ENCODE peak calls at places on chromosomes 2 and 18, in nine cellular contexts. S is CD4-positive, CD25-positive, alpha-beta regulatory T cell; P is heart right ventricle; F is stomach; A is CD8-positive, alpha-beta memory T cell; R is psoas muscle; C is hepatocyte; O is CD8-positive, alpha-beta T cell; X is colonic mucosa. T is an unnamed sample.

GRCh38 chr18:24089626-24090337 is 49.1 kb upstream of the CABYR start:
- DNase-seq in S (no peak), P (no peak), F (no peak), A (no peak), R (no peak), C (no peak), O (no peak), X (no peak), T (no peak)

GRCh38 chr2:232889876-232890401 is 19.9 kb downstream of the SNORC start:
- DNase-seq in S (no peak), P (no peak), F (peak), A (no peak), R (no peak), C (peak), O (no peak), X (no peak), T (no peak)

GRCh38 chr2:212001280-212001679 is 537.3 kb downstream of the ERBB4 start:
- DNase-seq in S (no peak), P (no peak), F (no peak), A (no peak), R (no peak), C (no peak), O (no peak), X (no peak), T (no peak)

GRCh38 chr2:135245055-135245454 is 193.0 kb downstream of the RAB3GAP1 start:
- DNase-seq in S (peak), P (no peak), F (no peak), A (no peak), R (no peak), C (no peak), O (no peak), X (no peak), T (no peak)

GRCh38 chr18:50410008-50410407 is 35.2 kb downstream of the SKA1 start:
- DNase-seq in S (no peak), P (no peak), F (no peak), A (no peak), R (no peak), C (no peak), O (no peak), X (no peak), T (no peak)

GRCh38 chr2:71530246-71530986 is 77.1 kb downstream of the DYSF start:
- DNase-seq in S (peak), P (no peak), F (no peak), A (no peak), R (no peak), C (peak), O (no peak), X (no peak), T (no peak)

GRCh38 chr2:130246430-130246829 is 48.2 kb upstream of the TUBA3E start:
- DNase-seq in S (no peak), P (no peak), F (no peak), A (no peak), R (no peak), C (no peak), O (no peak), X (no peak), T (no peak)

GRCh38 chr2:107278672-107279071 is 392.7 kb upstream of the ST6GAL2 start:
- DNase-seq in S (no peak), P (no peak), F (no peak), A (no peak), R (no peak), C (no peak), O (no peak), X (no peak), T (no peak)

GRCh38 chr2:103656558-103656957 is 894.7 kb downstream of the TMEM182 start:
- DNase-seq in S (no peak), P (no peak), F (no peak), A (no peak), R (no peak), C (peak), O (no peak), X (no peak), T (no peak)

GRCh38 chr2:7953184-7953583 is 728.7 kb upstream of the ID2 start:
- DNase-seq in S (no peak), P (no peak), F (no peak), A (no peak), R (no peak), C (no peak), O (no peak), X (no peak), T (no peak)

GRCh38 chr2:42297322-42297936 is 63.6 kb downstream of the COX7A2L start:
- DNase-seq in S (peak), P (no peak), F (no peak), A (no peak), R (no peak), C (no peak), O (no peak), X (no peak), T (no peak)

GRCh38 chr2:20988906-20989305 is 55.0 kb downstream of the APOB start:
- DNase-seq in S (no peak), P (no peak), F (no peak), A (no peak), R (no peak), C (no peak), O (no peak), X (no peak), T (no peak)

GRCh38 chr2:205660521-205661124 is 21.7 kb upstream of the NRP2 start:
- DNase-seq in S (peak), P (no peak), F (no peak), A (no peak), R (no peak), C (no peak), O (no peak), X (no peak), T (no peak)

GRCh38 chr2:102872388-102872787 is 110.6 kb downstream of the TMEM182 start:
- DNase-seq in S (no peak), P (no peak), F (no peak), A (no peak), R (no peak), C (no peak), O (no peak), X (no peak), T (no peak)

GRCh38 chr2:106812377-106812776 is 73.6 kb downstream of the ST6GAL2 start:
- DNase-seq in S (no peak), P (no peak), F (no peak), A (no peak), R (no peak), C (peak), O (no peak), X (no peak), T (no peak)

GRCh38 chr18:34866739-34867138 is 156.6 kb downstream of the DTNA start:
- DNase-seq in S (peak), P (no peak), F (no peak), A (no peak), R (no peak), C (peak), O (no peak), X (no peak), T (no peak)

GRCh38 chr2:188965554-188965953 is 8.6 kb upstream of the COL3A1 start:
- DNase-seq in S (no peak), P (no peak), F (no peak), A (no peak), R (no peak), C (no peak), O (no peak), X (no peak), T (no peak)

GRCh38 chr2:27369471-27370025 is 590 bp downstream of the EIF2B4 start:
- DNase-seq in S (no peak), P (no peak), F (peak), A (no peak), R (no peak), C (no peak), O (no peak), X (peak), T (no peak)

GRCh38 chr2:151882786-151883445 is 54.7 kb upstream of the ARL5A start:
- DNase-seq in S (no peak), P (no peak), F (no peak), A (no peak), R (no peak), C (no peak), O (no peak), X (no peak), T (no peak)

GRCh38 chr2:130759906-130760753 is 4.8 kb downstream of the AMER3 start:
- DNase-seq in S (no peak), P (no peak), F (no peak), A (no peak), R (no peak), C (no peak), O (no peak), X (no peak), T (no peak)

GRCh38 chr2:170843656-170844055 is 27.0 kb downstream of the GAD1 start:
- DNase-seq in S (peak), P (no peak), F (no peak), A (no peak), R (no peak), C (no peak), O (no peak), X (no peak), T (no peak)

GRCh38 chr2:181300600-181301291 is 156.4 kb upstream of the ITGA4 start:
- DNase-seq in S (peak), P (no peak), F (no peak), A (peak), R (no peak), C (no peak), O (no peak), X (no peak), T (no peak)

GRCh38 chr2:235087812-235088607 is 136.2 kb downstream of the SH3BP4 start:
- DNase-seq in S (no peak), P (peak), F (peak), A (no peak), R (peak), C (peak), O (no peak), X (no peak), T (no peak)

GRCh38 chr2:28824207-28824606 is 13.6 kb downstream of the SPDYA start:
- DNase-seq in S (no peak), P (no peak), F (no peak), A (no peak), R (no peak), C (no peak), O (no peak), X (no peak), T (no peak)
- H3K27ac ChIP-seq in S (no peak), P (no peak), F (no peak), A (no peak), R (no peak), C (no peak), O (no peak), X (no peak), T (no peak)

GRCh38 chr2:160062283-160063005 is at the start of gene PLA2R1:
- DNase-seq in S (no peak), P (peak), F (peak), A (no peak), R (peak), C (peak), O (no peak), X (peak), T (peak)

GRCh38 chr2:160064916-160065315 is 2.5 kb upstream of the PLA2R1 start:
- DNase-seq in S (no peak), P (no peak), F (no peak), A (no peak), R (no peak), C (no peak), O (no peak), X (no peak), T (no peak)

GRCh38 chr2:160061533-160062282 is 707 bp downstream of the PLA2R1 start:
- DNase-seq in S (no peak), P (peak), F (no peak), A (no peak), R (peak), C (peak), O (no peak), X (peak), T (no peak)

GRCh38 chr2:160063895-160064577 is 1.6 kb upstream of the PLA2R1 start:
- DNase-seq in S (no peak), P (no peak), F (no peak), A (no peak), R (no peak), C (no peak), O (no peak), X (no peak), T (peak)

DNA sequence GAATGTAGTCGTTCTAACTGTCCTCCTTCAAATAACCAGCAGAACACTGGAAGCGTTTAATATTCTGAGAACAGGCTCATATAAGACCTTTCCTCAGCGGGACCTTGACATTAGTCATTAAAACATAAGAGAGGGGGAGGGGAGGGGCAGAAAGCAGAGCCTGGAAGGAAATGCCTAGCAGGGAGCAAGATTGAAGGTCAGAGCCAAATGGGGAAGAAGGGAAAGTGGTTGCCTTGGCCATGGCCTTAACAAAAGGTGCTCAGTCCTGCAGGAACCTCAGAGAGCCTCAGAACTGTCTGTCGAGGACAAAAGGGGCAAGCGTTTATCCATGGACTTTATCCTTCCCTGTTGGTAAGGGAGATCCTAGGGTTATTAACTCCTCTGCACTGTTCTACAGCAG is 851 bp upstream of the PLA2R1 start:
- DNase-seq in S (no peak), P (no peak), F (no peak), A (no peak), R (no peak), C (peak), O (no peak), X (no peak), T (no peak)
- H3K4me3 ChIP-seq in S (no peak), P (no peak), F (no peak), A (no peak), R (peak), C (no peak), O (no peak), X (no peak), T (no peak)

DNA sequence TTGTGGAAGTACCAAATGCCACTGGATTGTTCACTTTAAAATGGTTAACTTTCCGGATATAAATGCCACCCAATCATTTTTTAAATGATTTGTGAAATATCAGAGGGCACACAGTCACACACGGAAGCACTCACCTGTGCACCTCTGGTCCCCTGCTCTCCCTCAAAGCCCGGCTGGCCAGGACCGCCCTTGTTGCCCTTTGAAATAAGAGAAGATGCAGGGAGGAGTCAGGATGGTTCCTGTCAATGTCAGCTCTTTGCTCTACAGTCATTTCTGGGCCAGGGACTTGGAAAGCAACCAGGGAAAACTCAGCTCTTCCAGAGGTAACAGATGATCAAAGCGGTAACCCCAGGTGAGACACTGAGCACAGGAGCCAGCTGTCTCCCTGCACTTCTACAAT is 60.8 kb downstream of the COL6A3 start:
- DNase-seq in S (no peak), P (no peak), F (no peak), A (no peak), R (no peak), C (no peak), O (no peak), X (no peak), T (no peak)
- H3K27ac ChIP-seq in S (no peak), P (no peak), F (peak), A (no peak), R (no peak), C (no peak), O (no peak), X (no peak), T (no peak)

GRCh38 chr2:110978148-110978547 is 142.6 kb upstream of the BCL2L11 start:
- DNase-seq in S (no peak), P (no peak), F (no peak), A (no peak), R (no peak), C (no peak), O (no peak), X (no peak), T (no peak)
- H3K4me3 ChIP-seq in S (no peak), P (no peak), F (no peak), A (no peak), R (no peak), C (no peak), O (no peak), X (no peak), T (no peak)

GRCh38 chr18:62587689-62588088 is 64.9 kb downstream of the ZCCHC2 start:
- DNase-seq in S (no peak), P (no peak), F (no peak), A (no peak), R (no peak), C (no peak), O (no peak), X (no peak), T (no peak)

GRCh38 chr18:62586781-62587487 is 64.1 kb downstream of the ZCCHC2 start:
- DNase-seq in S (no peak), P (no peak), F (no peak), A (no peak), R (no peak), C (no peak), O (no peak), X (no peak), T (peak)

GRCh38 chr18:62586148-62586774 is 63.4 kb downstream of the ZCCHC2 start:
- DNase-seq in S (peak), P (peak), F (peak), A (peak), R (peak), C (peak), O (no peak), X (peak), T (peak)

GRCh38 chr18:62585274-62586147 is 62.7 kb downstream of the ZCCHC2 start:
- DNase-seq in S (peak), P (no peak), F (no peak), A (no peak), R (no peak), C (no peak), O (no peak), X (no peak), T (no peak)

GRCh38 chr18:62584241-62585120 is 61.7 kb downstream of the ZCCHC2 start:
- DNase-seq in S (peak), P (peak), F (peak), A (peak), R (peak), C (peak), O (peak), X (peak), T (peak)
- H3K27ac ChIP-seq in S (no peak), P (peak), F (peak), A (no peak), R (peak), C (no peak), O (no peak), X (no peak), T (peak)

DNA sequence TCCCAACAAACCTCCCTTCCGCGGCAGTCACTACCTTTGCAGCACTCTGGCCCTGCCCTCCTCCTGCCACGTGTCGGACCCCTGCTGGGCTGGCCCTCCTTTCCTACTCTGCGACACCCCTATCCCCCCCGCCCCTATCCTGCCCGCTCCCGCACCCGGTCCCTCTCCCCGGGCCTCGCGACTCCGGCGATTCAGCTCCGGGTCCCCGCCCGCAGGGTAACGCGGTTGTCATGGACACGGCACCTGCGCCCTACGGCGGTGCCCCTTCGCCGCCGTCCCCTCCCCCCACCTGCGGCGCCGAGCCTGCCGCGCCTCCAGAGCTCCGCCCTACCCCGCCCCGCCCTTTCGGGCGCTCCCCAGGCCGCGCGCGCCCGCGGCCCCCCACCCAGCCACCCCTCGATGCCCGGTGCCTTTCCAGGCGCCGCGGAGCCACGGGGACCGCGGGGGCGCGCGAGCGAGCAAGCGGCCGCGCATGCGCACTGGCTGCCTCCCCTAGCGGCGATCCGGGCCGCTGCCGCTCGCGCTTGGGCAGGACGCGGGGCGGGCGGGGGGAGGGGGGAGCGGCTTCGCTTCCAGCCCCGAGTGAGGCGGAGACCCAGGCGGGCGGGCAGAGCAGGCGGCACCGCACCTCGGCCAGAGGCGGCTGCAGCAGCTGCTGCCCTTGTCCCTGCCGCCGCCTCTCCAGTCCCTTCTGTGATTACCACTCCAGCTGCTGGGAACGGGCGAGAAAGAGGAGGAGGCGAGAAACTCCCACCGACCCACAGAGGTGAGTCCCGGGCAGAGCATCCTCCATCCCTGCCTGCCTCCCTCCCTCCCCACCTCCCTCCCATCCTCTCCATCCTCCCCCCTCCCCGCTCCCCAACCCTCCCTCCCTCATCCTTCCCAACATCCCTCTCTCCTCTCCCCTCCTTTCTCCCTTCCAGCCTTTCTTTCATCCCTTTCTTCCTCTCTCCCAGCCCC is at the start of gene CTNNA2:
- DNase-seq in S (peak), P (peak), F (peak), A (no peak), R (no peak), C (peak), O (no peak), X (peak), T (peak)
- H3K4me3 ChIP-seq in S (no peak), P (no peak), F (peak), A (no peak), R (peak), C (peak), O (no peak), X (peak), T (peak)

GRCh38 chr18:8820701-8821465 is 115.5 kb downstream of the MTCL1 start:
- DNase-seq in S (no peak), P (no peak), F (no peak), A (no peak), R (no peak), C (no peak), O (no peak), X (no peak), T (no peak)
- H3K27ac ChIP-seq in S (no peak), P (no peak), F (no peak), A (no peak), R (no peak), C (no peak), O (no peak), X (no peak), T (no peak)

DNA sequence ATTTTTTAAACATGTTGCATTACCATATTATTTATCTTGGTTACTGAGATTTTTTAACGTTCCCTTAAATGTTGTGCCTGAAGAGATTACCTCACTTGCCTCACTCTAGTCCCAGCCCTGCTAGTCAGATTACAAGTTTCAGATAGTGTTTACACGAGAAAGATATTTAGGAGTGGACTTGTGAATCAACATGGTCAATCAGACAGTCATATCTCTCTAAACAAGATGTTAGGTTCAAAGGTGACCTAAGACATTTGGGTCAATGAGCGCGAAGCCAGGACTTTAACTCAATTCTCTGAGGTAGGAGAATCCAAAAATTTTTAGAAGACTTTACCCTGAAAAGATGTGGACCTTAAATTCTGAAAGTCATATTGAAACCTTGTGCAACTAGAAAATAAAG is 14.8 kb upstream of the CALCRL start:
- DNase-seq in S (no peak), P (no peak), F (no peak), A (no peak), R (no peak), C (no peak), O (no peak), X (no peak), T (no peak)
- H3K4me3 ChIP-seq in S (no peak), P (no peak), F (no peak), A (no peak), R (no peak), C (no peak), O (no peak), X (no peak), T (no peak)

GRCh38 chr2:217942731-217943335 is 60.0 kb downstream of the TNS1 start:
- DNase-seq in S (no peak), P (no peak), F (no peak), A (no peak), R (no peak), C (no peak), O (no peak), X (no peak), T (no peak)

GRCh38 chr2:217944923-217945322 is 57.9 kb downstream of the TNS1 start:
- DNase-seq in S (no peak), P (no peak), F (no peak), A (no peak), R (no peak), C (no peak), O (no peak), X (no peak), T (no peak)

GRCh38 chr2:217945530-217945929 is 57.3 kb downstream of the TNS1 start:
- DNase-seq in S (no peak), P (no peak), F (no peak), A (no peak), R (no peak), C (no peak), O (no peak), X (no peak), T (no peak)

GRCh38 chr2:217943379-217944321 is 59.1 kb downstream of the TNS1 start:
- DNase-seq in S (peak), P (peak), F (peak), A (no peak), R (peak), C (peak), O (no peak), X (peak), T (peak)

GRCh38 chr2:217944366-217944765 is 58.4 kb downstream of the TNS1 start:
- DNase-seq in S (no peak), P (no peak), F (no peak), A (no peak), R (no peak), C (no peak), O (no peak), X (no peak), T (no peak)
- H3K27ac ChIP-seq in S (no peak), P (peak), F (peak), A (no peak), R (peak), C (peak), O (no peak), X (peak), T (peak)